ENCODE peak calls at places on chromosomes 5 and 9, in four cellular contexts. One of them, this sample, is unnamed.
A peak's percentile ranks its signal among the peaks of the same experiment; 100 is the strongest.

GRCh38 chr9:92896037-92896436 is 18.2 kb upstream of the ZNF484 start:
- DNase-seq in GM23338: no peak
- DNase-seq in GM12878: no peak
- DNase-seq in HCT116: no peak
- DNase-seq in this sample: no peak

GRCh38 chr5:119551819-119552218 is 77.5 kb upstream of the FAM170A start:
- DNase-seq in HCT116: no peak
- DNase-seq in GM12878: no peak
- DNase-seq in GM23338: no peak
- DNase-seq in this sample: no peak

GRCh38 chr9:116287721-116288120 is 134.1 kb downstream of the PAPPA start:
- DNase-seq in GM12878: no peak
- DNase-seq in GM23338: no peak
- DNase-seq in HCT116: no peak
- DNase-seq in this sample: no peak

GRCh38 chr5:10563132-10563939 is 534 bp upstream of the ANKRD33B start:
- DNase-seq in HCT116: no peak
- DNase-seq in GM23338: peak; percentile 78
- DNase-seq in GM12878: no peak
- DNase-seq in this sample: no peak

GRCh38 chr5:181181650-181182565 is 23.1 kb downstream of the TRIM7 start:
- DNase-seq in GM23338: peak; percentile 92
- DNase-seq in GM12878: no peak
- DNase-seq in HCT116: peak; percentile 76
- DNase-seq in this sample: peak; percentile 74

GRCh38 chr5:93421987-93422391 is 159.0 kb downstream of the NR2F1-AS1 start:
- DNase-seq in GM23338: peak; percentile 45
- DNase-seq in HCT116: no peak
- DNase-seq in GM12878: no peak
- DNase-seq in this sample: no peak

GRCh38 chr9:96029722-96030515 is 154.4 kb downstream of the ERCC6L2 start:
- DNase-seq in GM23338: no peak
- DNase-seq in HCT116: no peak
- DNase-seq in GM12878: no peak
- DNase-seq in this sample: no peak

GRCh38 chr5:23522553-23522952 is 15.1 kb downstream of the PRDM9 start:
- DNase-seq in GM23338: no peak
- DNase-seq in HCT116: no peak
- DNase-seq in GM12878: no peak
- DNase-seq in this sample: no peak

GRCh38 chr5:89338935-89339334 is 456.0 kb upstream of the MEF2C start:
- DNase-seq in GM12878: no peak
- DNase-seq in GM23338: no peak
- DNase-seq in HCT116: no peak
- DNase-seq in this sample: no peak

GRCh38 chr5:18553269-18553668 is 919.0 kb downstream of the TAF11L14 start:
- DNase-seq in GM12878: no peak
- DNase-seq in GM23338: no peak
- DNase-seq in HCT116: no peak
- DNase-seq in this sample: no peak

GRCh38 chr5:68074048-68074632 is 141.4 kb upstream of the PIK3R1 start:
- DNase-seq in GM23338: no peak
- DNase-seq in GM12878: no peak
- DNase-seq in HCT116: no peak
- DNase-seq in this sample: no peak

GRCh38 chr5:81553570-81554212 is 159.8 kb upstream of the ACOT12 start:
- DNase-seq in GM12878: no peak
- DNase-seq in HCT116: no peak
- DNase-seq in GM23338: no peak
- DNase-seq in this sample: no peak

GRCh38 chr5:149878371-149878770 is 66.2 kb downstream of the PDE6A start:
- DNase-seq in GM12878: no peak
- DNase-seq in HCT116: no peak
- DNase-seq in GM23338: no peak
- DNase-seq in this sample: peak; percentile 25

GRCh38 chr9:130054820-130055219 is 1.1 kb downstream of the GPR107 start:
- DNase-seq in GM23338: no peak
- DNase-seq in GM12878: no peak
- DNase-seq in HCT116: no peak
- DNase-seq in this sample: no peak

GRCh38 chr9:81103597-81104471 is 585.5 kb downstream of the TLE1 start:
- DNase-seq in GM23338: no peak
- DNase-seq in GM12878: no peak
- DNase-seq in HCT116: no peak
- DNase-seq in this sample: no peak

GRCh38 chr5:68456756-68457217 is 241.2 kb downstream of the PIK3R1 start:
- DNase-seq in HCT116: no peak
- DNase-seq in GM12878: no peak
- DNase-seq in GM23338: no peak
- DNase-seq in this sample: peak; percentile 20

GRCh38 chr5:137888875-137889759 is at the start of gene PKD2L2:
- DNase-seq in GM23338: peak; percentile 94
- DNase-seq in HCT116: no peak
- DNase-seq in GM12878: peak; percentile 75
- DNase-seq in this sample: no peak

GRCh38 chr5:157253547-157253946 is 12.4 kb upstream of the CYFIP2 start:
- DNase-seq in GM23338: peak; percentile 76
- DNase-seq in GM12878: no peak
- DNase-seq in HCT116: peak; percentile 28
- DNase-seq in this sample: peak; percentile 35

DNA sequence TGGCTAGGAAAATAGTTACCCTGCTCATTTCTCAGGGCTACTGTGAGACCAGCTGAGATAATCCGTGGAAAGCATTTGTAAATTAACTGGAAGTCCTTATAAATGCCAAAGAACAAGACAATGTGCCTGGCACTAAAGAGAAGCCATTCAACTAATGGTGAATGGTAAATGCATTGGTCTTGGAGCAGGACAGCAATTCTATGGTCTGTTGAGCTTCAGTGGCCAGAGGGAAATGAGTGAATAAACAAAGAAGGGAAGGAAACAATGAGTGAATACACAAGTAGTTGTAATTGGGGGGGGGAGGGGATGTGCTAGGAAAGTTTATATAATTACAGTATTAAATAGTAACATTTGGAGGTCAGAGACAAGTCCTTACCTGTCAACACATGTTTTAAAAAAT is 353.6 kb downstream of the SEMA5A start:
- DNase-seq in GM23338: no peak
- DNase-seq in GM12878: no peak
- DNase-seq in HCT116: no peak
- DNase-seq in this sample: no peak
- TF ChIP-seq REST in GM23338: no peak
- TF ChIP-seq REST in GM12878: no peak
- TF ChIP-seq REST in HCT116: no peak
- TF ChIP-seq REST in this sample: no peak

GRCh38 chr9:16608906-16609305 is 261.6 kb downstream of the BNC2 start:
- DNase-seq in GM12878: no peak
- DNase-seq in GM23338: peak; percentile 38
- DNase-seq in HCT116: no peak
- DNase-seq in this sample: no peak

GRCh38 chr9:16612627-16613026 is 257.8 kb downstream of the BNC2 start:
- DNase-seq in HCT116: no peak
- DNase-seq in GM12878: no peak
- DNase-seq in GM23338: no peak
- DNase-seq in this sample: no peak

GRCh38 chr9:16611969-16612368 is 258.5 kb downstream of the BNC2 start:
- DNase-seq in HCT116: no peak
- DNase-seq in GM23338: no peak
- DNase-seq in GM12878: no peak
- DNase-seq in this sample: no peak

GRCh38 chr9:16611001-16611400 is 259.5 kb downstream of the BNC2 start:
- DNase-seq in GM23338: no peak
- DNase-seq in HCT116: no peak
- DNase-seq in GM12878: no peak
- DNase-seq in this sample: no peak

DNA sequence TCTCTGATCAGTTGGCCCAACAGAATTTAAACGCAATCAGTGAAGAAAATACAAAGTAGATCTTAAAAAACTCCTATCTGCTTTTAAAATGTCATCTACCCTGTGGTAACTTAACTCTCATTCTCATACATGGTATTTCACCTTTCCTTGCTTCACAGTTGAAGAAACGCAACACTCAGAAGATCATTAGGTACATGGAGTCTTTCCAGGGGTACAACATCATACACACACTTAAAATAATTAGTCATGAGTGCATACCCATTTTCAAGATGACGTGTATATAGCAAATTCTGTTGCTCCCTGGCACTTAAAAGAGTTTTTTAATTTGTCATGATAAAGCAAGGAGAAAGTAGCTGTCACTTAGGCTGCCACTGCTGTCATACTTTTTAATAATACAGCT is 259.9 kb downstream of the BNC2 start:
- DNase-seq in GM23338: no peak
- DNase-seq in GM12878: no peak
- DNase-seq in HCT116: no peak
- DNase-seq in this sample: no peak
- TF ChIP-seq EZH2 in GM23338: no peak
- TF ChIP-seq EZH2 in GM12878: no peak
- TF ChIP-seq EZH2 in HCT116: no peak
- TF ChIP-seq EZH2 in this sample: no peak

GRCh38 chr5:136028782-136029742 is at the start of gene TGFBI:
- DNase-seq in GM12878: no peak
- DNase-seq in GM23338: peak; percentile 92
- DNase-seq in HCT116: no peak
- DNase-seq in this sample: peak; percentile 61
- TF ChIP-seq REST in GM12878: no peak
- TF ChIP-seq REST in GM23338: no peak
- TF ChIP-seq REST in HCT116: no peak
- TF ChIP-seq REST in this sample: peak; percentile 37

DNA sequence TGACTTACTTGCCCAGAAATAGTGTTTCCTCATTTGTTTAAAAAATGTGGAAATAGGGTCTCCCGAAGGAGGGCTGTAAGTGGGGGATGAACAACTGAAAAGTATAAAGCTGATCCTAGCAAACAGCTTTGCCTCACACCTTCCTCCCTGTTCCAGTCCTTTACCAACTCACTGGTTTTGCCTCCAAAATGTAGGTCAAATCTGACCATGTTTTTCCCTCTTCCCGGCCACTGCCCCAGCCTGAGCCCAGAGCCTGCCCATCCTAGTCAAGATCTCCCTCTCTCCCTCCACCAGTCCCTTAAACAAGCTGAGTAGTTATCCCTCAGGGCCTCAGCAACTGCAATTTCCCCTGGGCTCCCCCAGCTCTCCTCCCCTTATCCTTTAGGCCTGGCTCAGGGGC is 82.4 kb upstream of the FBXW11 start:
- DNase-seq in HCT116: no peak
- DNase-seq in GM23338: no peak
- DNase-seq in GM12878: no peak
- DNase-seq in this sample: no peak
- TF ChIP-seq EZH2 in HCT116: no peak
- TF ChIP-seq EZH2 in GM23338: no peak
- TF ChIP-seq EZH2 in GM12878: no peak
- TF ChIP-seq EZH2 in this sample: no peak

DNA sequence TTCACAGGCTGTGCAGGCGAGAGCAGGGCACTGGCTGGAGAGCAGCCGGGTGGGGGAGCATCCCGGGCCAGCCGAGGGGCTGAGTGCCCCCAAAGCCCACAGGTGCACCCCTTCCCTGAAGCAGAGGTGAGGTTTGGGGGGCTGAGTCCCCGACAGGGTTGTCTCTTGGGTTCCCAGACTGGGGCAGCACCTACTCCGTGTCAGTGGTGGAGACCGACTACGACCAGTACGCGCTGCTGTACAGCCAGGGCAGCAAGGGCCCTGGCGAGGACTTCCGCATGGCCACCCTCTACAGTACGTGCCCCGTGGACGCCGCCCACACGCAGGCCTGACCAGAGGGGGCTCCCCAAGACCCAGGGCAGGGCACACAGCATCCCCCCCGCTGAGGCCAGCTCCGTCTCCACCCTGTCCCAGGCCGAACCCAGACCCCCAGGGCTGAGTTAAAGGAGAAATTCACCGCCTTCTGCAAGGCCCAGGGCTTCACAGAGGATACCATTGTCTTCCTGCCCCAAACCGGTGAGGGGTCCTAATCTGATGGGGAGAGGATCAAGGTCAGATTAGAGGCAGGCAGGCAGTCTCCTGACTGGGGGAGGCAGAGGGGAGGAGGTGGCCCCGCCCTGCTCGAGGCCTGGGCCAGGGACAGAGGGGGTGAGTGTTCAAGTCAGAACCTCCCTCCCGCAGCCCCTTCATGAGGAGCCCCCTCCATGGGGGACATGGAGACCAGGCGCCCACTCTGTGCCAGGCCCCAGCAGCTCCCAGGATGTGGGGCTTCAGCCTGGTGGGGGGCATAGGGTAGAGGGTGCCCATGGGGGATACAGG is 2.7 kb downstream of the PTGDS start:
- DNase-seq in HCT116: no peak
- DNase-seq in GM12878: no peak
- DNase-seq in GM23338: no peak
- DNase-seq in this sample: peak; percentile 59
- TF ChIP-seq REST in HCT116: no peak
- TF ChIP-seq REST in GM12878: no peak
- TF ChIP-seq REST in GM23338: no peak
- TF ChIP-seq REST in this sample: no peak